ENCODE peak calls at places on chromosomes 2 and 18, in nine cellular contexts. One of them, this sample, is unnamed.

GRCh38 chr2:101517753-101518152 is 42.8 kb upstream of the RFX8 start:
- DNase-seq in body of pancreas: no peak
- DNase-seq in heart left ventricle: no peak
- DNase-seq in sigmoid colon: no peak
- DNase-seq in Peyer's patch: no peak
- DNase-seq in IMR-90: peak
- DNase-seq in prostate gland: no peak
- DNase-seq in A549: peak
- DNase-seq in esophagus squamous epithelium: no peak
- DNase-seq in this sample: no peak

GRCh38 chr2:54524236-54524991 is 68.3 kb downstream of the SPTBN1 start:
- DNase-seq in body of pancreas: no peak
- DNase-seq in heart left ventricle: no peak
- DNase-seq in sigmoid colon: no peak
- DNase-seq in Peyer's patch: no peak
- DNase-seq in IMR-90: peak
- DNase-seq in prostate gland: no peak
- DNase-seq in A549: peak
- DNase-seq in esophagus squamous epithelium: no peak
- DNase-seq in this sample: peak

GRCh38 chr2:214987261-214987660 is 151.2 kb downstream of the ABCA12 start:
- DNase-seq in body of pancreas: no peak
- DNase-seq in heart left ventricle: no peak
- DNase-seq in sigmoid colon: no peak
- DNase-seq in Peyer's patch: no peak
- DNase-seq in IMR-90: no peak
- DNase-seq in prostate gland: no peak
- DNase-seq in A549: no peak
- DNase-seq in esophagus squamous epithelium: no peak
- DNase-seq in this sample: no peak

GRCh38 chr18:3294435-3295080 is 32.6 kb downstream of the MYL12B start:
- DNase-seq in body of pancreas: peak
- DNase-seq in heart left ventricle: no peak
- DNase-seq in sigmoid colon: no peak
- DNase-seq in Peyer's patch: no peak
- DNase-seq in IMR-90: peak
- DNase-seq in prostate gland: no peak
- DNase-seq in A549: no peak
- DNase-seq in esophagus squamous epithelium: no peak
- DNase-seq in this sample: no peak

GRCh38 chr18:32930695-32931301 is 158.0 kb upstream of the KLHL14 start:
- DNase-seq in body of pancreas: no peak
- DNase-seq in heart left ventricle: no peak
- DNase-seq in sigmoid colon: no peak
- DNase-seq in Peyer's patch: no peak
- DNase-seq in IMR-90: peak
- DNase-seq in prostate gland: no peak
- DNase-seq in A549: peak
- DNase-seq in esophagus squamous epithelium: no peak
- DNase-seq in this sample: no peak

GRCh38 chr2:227853204-227853629 is 18.2 kb upstream of the DAW1 start:
- DNase-seq in body of pancreas: peak
- DNase-seq in heart left ventricle: no peak
- DNase-seq in sigmoid colon: no peak
- DNase-seq in Peyer's patch: no peak
- DNase-seq in IMR-90: peak
- DNase-seq in prostate gland: no peak
- DNase-seq in A549: peak
- DNase-seq in esophagus squamous epithelium: no peak
- DNase-seq in this sample: no peak

GRCh38 chr2:61272421-61273070 is 110.6 kb downstream of the C2orf74 start:
- DNase-seq in body of pancreas: no peak
- DNase-seq in heart left ventricle: no peak
- DNase-seq in sigmoid colon: no peak
- DNase-seq in Peyer's patch: no peak
- DNase-seq in IMR-90: peak
- DNase-seq in prostate gland: no peak
- DNase-seq in A549: no peak
- DNase-seq in esophagus squamous epithelium: no peak
- DNase-seq in this sample: no peak

GRCh38 chr2:75053484-75054112 is 95.2 kb downstream of the POLE4 start:
- DNase-seq in body of pancreas: peak
- DNase-seq in heart left ventricle: peak
- DNase-seq in sigmoid colon: no peak
- DNase-seq in Peyer's patch: peak
- DNase-seq in IMR-90: peak
- DNase-seq in prostate gland: peak
- DNase-seq in A549: peak
- DNase-seq in esophagus squamous epithelium: no peak
- DNase-seq in this sample: peak

GRCh38 chr2:239517686-239518085 is 116.9 kb upstream of the HDAC4 start:
- DNase-seq in body of pancreas: no peak
- DNase-seq in heart left ventricle: peak
- DNase-seq in sigmoid colon: no peak
- DNase-seq in Peyer's patch: no peak
- DNase-seq in IMR-90: no peak
- DNase-seq in prostate gland: no peak
- DNase-seq in A549: no peak
- DNase-seq in esophagus squamous epithelium: no peak
- DNase-seq in this sample: no peak

GRCh38 chr2:239512054-239512453 is 111.2 kb upstream of the HDAC4 start:
- DNase-seq in body of pancreas: no peak
- DNase-seq in heart left ventricle: no peak
- DNase-seq in sigmoid colon: no peak
- DNase-seq in Peyer's patch: no peak
- DNase-seq in IMR-90: no peak
- DNase-seq in prostate gland: no peak
- DNase-seq in A549: no peak
- DNase-seq in esophagus squamous epithelium: no peak
- DNase-seq in this sample: no peak

GRCh38 chr2:239516954-239517305 is 116.1 kb upstream of the HDAC4 start:
- DNase-seq in body of pancreas: no peak
- DNase-seq in heart left ventricle: no peak
- DNase-seq in sigmoid colon: no peak
- DNase-seq in Peyer's patch: no peak
- DNase-seq in IMR-90: no peak
- DNase-seq in prostate gland: no peak
- DNase-seq in A549: no peak
- DNase-seq in esophagus squamous epithelium: no peak
- DNase-seq in this sample: no peak

GRCh38 chr2:239516286-239516953 is 115.6 kb upstream of the HDAC4 start:
- DNase-seq in body of pancreas: no peak
- DNase-seq in heart left ventricle: no peak
- DNase-seq in sigmoid colon: no peak
- DNase-seq in Peyer's patch: no peak
- DNase-seq in IMR-90: no peak
- DNase-seq in prostate gland: no peak
- DNase-seq in A549: no peak
- DNase-seq in esophagus squamous epithelium: no peak
- DNase-seq in this sample: no peak

DNA sequence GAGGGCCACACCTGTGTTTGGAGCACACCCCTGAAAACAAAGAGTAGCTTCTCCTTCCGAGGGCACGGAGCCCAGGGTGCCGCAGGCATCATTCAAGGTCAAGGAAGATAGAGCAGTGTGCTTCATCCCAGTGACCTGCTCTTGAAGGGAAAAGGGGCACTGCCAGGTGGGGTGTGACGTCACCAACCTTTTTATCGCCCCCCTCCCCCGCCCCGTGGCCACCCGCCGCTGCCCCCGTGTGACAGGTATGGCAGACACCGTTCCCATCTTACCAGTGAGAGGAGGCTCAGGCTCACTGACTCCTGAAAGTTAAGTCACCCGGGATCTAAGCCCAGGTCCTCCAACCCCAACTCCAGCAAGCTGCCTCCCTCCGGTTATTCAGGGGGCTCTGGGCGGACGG is 113.9 kb upstream of the HDAC4 start:
- DNase-seq in body of pancreas: no peak
- DNase-seq in heart left ventricle: no peak
- DNase-seq in sigmoid colon: no peak
- DNase-seq in Peyer's patch: no peak
- DNase-seq in IMR-90: no peak
- DNase-seq in prostate gland: no peak
- DNase-seq in A549: no peak
- DNase-seq in esophagus squamous epithelium: no peak
- DNase-seq in this sample: no peak
- TF ChIP-seq POLR2A in body of pancreas: no peak
- TF ChIP-seq POLR2A in heart left ventricle: no peak
- TF ChIP-seq POLR2A in sigmoid colon: no peak
- TF ChIP-seq POLR2A in Peyer's patch: no peak
- TF ChIP-seq POLR2A in IMR-90: no peak
- TF ChIP-seq POLR2A in prostate gland: no peak
- TF ChIP-seq POLR2A in A549: no peak
- TF ChIP-seq POLR2A in esophagus squamous epithelium: no peak
- TF ChIP-seq POLR2A in this sample: no peak

GRCh38 chr2:207333599-207334308 is 168.0 kb upstream of the KLF7 start:
- DNase-seq in body of pancreas: no peak
- DNase-seq in heart left ventricle: no peak
- DNase-seq in sigmoid colon: no peak
- DNase-seq in Peyer's patch: no peak
- DNase-seq in IMR-90: peak
- DNase-seq in prostate gland: no peak
- DNase-seq in A549: no peak
- DNase-seq in esophagus squamous epithelium: no peak
- DNase-seq in this sample: no peak

GRCh38 chr2:207337234-207338219 is 171.8 kb upstream of the KLF7 start:
- DNase-seq in body of pancreas: no peak
- DNase-seq in heart left ventricle: no peak
- DNase-seq in sigmoid colon: no peak
- DNase-seq in Peyer's patch: no peak
- DNase-seq in IMR-90: peak
- DNase-seq in prostate gland: no peak
- DNase-seq in A549: peak
- DNase-seq in esophagus squamous epithelium: no peak
- DNase-seq in this sample: no peak

GRCh38 chr2:207332473-207333212 is 166.9 kb upstream of the KLF7 start:
- DNase-seq in body of pancreas: no peak
- DNase-seq in heart left ventricle: no peak
- DNase-seq in sigmoid colon: no peak
- DNase-seq in Peyer's patch: no peak
- DNase-seq in IMR-90: peak
- DNase-seq in prostate gland: no peak
- DNase-seq in A549: no peak
- DNase-seq in esophagus squamous epithelium: no peak
- DNase-seq in this sample: no peak

GRCh38 chr2:207334309-207334630 is 168.5 kb upstream of the KLF7 start:
- DNase-seq in body of pancreas: no peak
- DNase-seq in heart left ventricle: no peak
- DNase-seq in sigmoid colon: no peak
- DNase-seq in Peyer's patch: no peak
- DNase-seq in IMR-90: no peak
- DNase-seq in prostate gland: no peak
- DNase-seq in A549: no peak
- DNase-seq in esophagus squamous epithelium: no peak
- DNase-seq in this sample: no peak

DNA sequence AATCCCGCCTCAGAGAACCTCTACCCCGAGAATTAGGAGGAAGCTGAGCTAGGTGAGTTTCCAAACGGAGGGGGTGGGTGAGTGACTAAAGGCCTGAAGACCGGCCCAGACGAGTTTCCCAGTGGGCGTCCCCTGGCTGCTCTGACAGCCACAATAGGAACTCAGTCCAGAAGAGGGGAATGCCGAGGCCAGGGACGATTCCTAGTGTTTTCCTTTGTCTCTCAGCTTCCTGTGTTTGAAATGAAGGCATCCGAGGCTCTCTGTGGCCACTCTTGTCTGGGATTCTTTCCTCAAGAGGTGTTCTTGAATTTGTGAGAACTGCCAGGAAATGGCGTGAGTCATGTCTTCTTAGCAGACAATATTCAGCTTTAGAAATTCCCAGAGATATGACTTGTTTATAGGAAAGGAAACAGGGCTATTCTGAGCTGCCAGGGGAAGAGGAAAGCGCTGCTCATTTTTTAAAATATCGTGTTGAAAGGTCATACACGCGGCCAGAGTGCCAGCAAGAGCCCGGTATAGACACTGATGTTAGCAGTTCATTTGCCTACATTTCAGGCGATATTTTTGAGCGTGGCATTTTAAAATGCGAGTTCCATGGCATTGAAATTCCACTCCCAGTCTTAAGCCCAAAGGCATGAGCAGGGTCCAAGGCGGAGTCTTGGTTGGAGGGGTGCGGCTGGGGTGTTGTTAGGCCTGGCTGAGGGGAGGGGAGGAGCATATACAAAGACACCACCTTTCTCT is 169.1 kb upstream of the KLF7 start:
- DNase-seq in body of pancreas: peak
- DNase-seq in heart left ventricle: peak
- DNase-seq in sigmoid colon: peak
- DNase-seq in Peyer's patch: no peak
- DNase-seq in IMR-90: peak
- DNase-seq in prostate gland: peak
- DNase-seq in A549: peak
- DNase-seq in esophagus squamous epithelium: no peak
- DNase-seq in this sample: no peak
- TF ChIP-seq POLR2A in body of pancreas: no peak
- TF ChIP-seq POLR2A in heart left ventricle: peak
- TF ChIP-seq POLR2A in sigmoid colon: no peak
- TF ChIP-seq POLR2A in Peyer's patch: no peak
- TF ChIP-seq POLR2A in IMR-90: peak
- TF ChIP-seq POLR2A in prostate gland: no peak
- TF ChIP-seq POLR2A in A549: no peak
- TF ChIP-seq POLR2A in esophagus squamous epithelium: no peak
- TF ChIP-seq POLR2A in this sample: no peak

DNA sequence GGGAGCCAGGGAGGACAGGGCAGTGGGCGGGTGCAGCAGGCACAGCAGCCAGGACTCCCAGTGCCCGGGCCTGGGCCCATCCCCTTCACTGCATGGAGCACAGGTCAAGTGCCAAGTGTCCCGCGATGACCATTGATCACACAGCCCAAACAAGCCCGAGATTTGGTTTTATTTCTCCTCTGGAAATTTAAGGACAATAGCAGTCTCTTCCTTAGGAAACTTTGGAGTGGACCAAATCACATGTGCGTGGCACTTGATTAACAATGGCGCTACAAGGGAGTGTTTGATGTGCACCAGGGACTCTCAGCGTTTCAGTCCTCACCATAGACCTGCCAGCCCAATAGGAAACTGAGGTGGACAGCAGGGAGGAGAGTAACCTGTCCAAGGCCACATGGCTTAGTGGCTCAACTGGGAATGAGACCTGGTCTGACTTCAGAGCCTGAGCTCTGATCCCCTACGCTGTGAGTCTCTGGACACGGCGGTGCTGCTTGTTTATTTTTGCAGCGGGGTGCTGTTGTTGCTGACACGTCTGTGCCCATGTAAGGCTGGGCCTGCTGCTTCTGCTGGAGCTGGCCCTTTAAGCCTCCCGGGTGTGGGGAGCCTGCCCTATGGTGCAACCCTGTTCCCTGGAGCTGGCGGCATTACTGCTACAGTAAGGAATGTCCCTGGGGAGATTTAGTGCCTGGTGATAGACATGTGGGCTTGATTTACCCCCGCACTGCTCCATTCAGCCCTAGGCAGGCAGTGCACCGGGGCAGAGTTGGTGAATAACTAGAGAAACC is 194.2 kb downstream of the INHBB start:
- DNase-seq in body of pancreas: peak
- DNase-seq in heart left ventricle: peak
- DNase-seq in sigmoid colon: peak
- DNase-seq in Peyer's patch: no peak
- DNase-seq in IMR-90: peak
- DNase-seq in prostate gland: no peak
- DNase-seq in A549: peak
- DNase-seq in esophagus squamous epithelium: no peak
- DNase-seq in this sample: no peak
- TF ChIP-seq POLR2A in body of pancreas: no peak
- TF ChIP-seq POLR2A in heart left ventricle: peak
- TF ChIP-seq POLR2A in sigmoid colon: no peak
- TF ChIP-seq POLR2A in Peyer's patch: no peak
- TF ChIP-seq POLR2A in IMR-90: no peak
- TF ChIP-seq POLR2A in prostate gland: no peak
- TF ChIP-seq POLR2A in A549: no peak
- TF ChIP-seq POLR2A in esophagus squamous epithelium: no peak
- TF ChIP-seq POLR2A in this sample: no peak

DNA sequence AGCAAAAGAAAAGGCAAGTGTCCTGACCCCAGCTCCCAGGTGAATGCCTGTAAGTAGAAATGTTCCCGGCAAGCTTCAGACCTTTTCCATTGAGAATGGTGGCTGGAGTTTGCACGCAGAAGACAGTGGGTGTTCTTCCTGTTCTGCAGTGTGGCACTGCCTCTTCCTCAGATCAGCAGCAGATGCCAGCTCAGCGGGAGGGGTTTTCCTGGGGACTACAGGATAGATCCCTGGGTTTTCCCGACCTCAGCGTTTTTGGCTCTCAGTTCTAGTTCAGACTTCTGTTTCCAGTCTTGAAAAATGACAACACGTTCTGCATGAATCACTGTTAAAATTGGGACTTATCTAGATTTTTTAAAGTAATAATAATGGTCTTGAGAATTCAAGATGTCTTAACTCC is 39.2 kb downstream of the GRHL1 start:
- DNase-seq in body of pancreas: no peak
- DNase-seq in heart left ventricle: peak
- DNase-seq in sigmoid colon: no peak
- DNase-seq in Peyer's patch: no peak
- DNase-seq in IMR-90: no peak
- DNase-seq in prostate gland: no peak
- DNase-seq in A549: no peak
- DNase-seq in esophagus squamous epithelium: no peak
- DNase-seq in this sample: no peak
- TF ChIP-seq POLR2A in body of pancreas: no peak
- TF ChIP-seq POLR2A in heart left ventricle: no peak
- TF ChIP-seq POLR2A in sigmoid colon: no peak
- TF ChIP-seq POLR2A in Peyer's patch: no peak
- TF ChIP-seq POLR2A in IMR-90: no peak
- TF ChIP-seq POLR2A in prostate gland: no peak
- TF ChIP-seq POLR2A in A549: no peak
- TF ChIP-seq POLR2A in esophagus squamous epithelium: no peak
- TF ChIP-seq POLR2A in this sample: no peak